ENCODE peak calls at places on chromosomes 4 and X, in seven cellular contexts. N is H9, U is mesendoderm, Q is IMR-90, D is mesenchymal stem cell, F is neuronal stem cell, A is H1. K is an unnamed sample. For H3K27me3, the result is how much of the 10 kb centered on the place peaks cover.

GRCh38 chrX:147848543-147849448 is 62.9 kb upstream of the FMR1 start:
- DNase-seq in N (no peak), U (peak), Q (no peak), D (no peak), F (no peak), A (no peak), K (no peak)

GRCh38 chr4:48635310-48635709 is 144.8 kb downstream of the FRYL start:
- DNase-seq in N (no peak), U (peak), Q (peak), D (peak), F (no peak), A (no peak), K (peak)

GRCh38 chr4:87058272-87059073 is 123.7 kb downstream of the AFF1 start:
- DNase-seq in N (peak), U (peak), Q (no peak), D (peak), F (no peak), A (no peak), K (peak)

GRCh38 chr4:88661724-88662123 is 35.9 kb downstream of the NAP1L5 start:
- DNase-seq in N (no peak), U (no peak), Q (peak), D (peak), F (no peak), A (no peak), K (no peak)

GRCh38 chrX:66046612-66047235 is 6.8 kb upstream of the VSIG4 start:
- DNase-seq in N (no peak), U (no peak), Q (no peak), D (no peak), F (no peak), A (no peak), K (no peak)

GRCh38 chrX:5113128-5113527 is 1115.5 kb downstream of the NLGN4X start:
- DNase-seq in N (no peak), U (peak), Q (no peak), D (peak), F (no peak), A (no peak), K (peak)

GRCh38 chr4:112234952-112235609 is 3.5 kb downstream of the AP1AR start:
- DNase-seq in N (peak), U (peak), Q (peak), D (peak), F (peak), A (no peak), K (peak)

GRCh38 chrX:78522601-78523000 is 136.5 kb downstream of the RTL3 start:
- DNase-seq in N (no peak), U (no peak), Q (no peak), D (no peak), F (no peak), A (no peak), K (no peak)

GRCh38 chr4:173797296-173797695 is 267.3 kb upstream of the HAND2 start:
- DNase-seq in N (no peak), U (no peak), Q (peak), D (no peak), F (no peak), A (no peak), K (no peak)

GRCh38 chr4:41878170-41878941 is 56.9 kb upstream of the TMEM33 start:
- DNase-seq in N (peak), U (no peak), Q (no peak), D (no peak), F (no peak), A (peak), K (no peak)
- H3K23ac ChIP-seq in N (no peak), U (no peak), Q (no peak), D (no peak), F (peak), A (no peak), K (no peak)

GRCh38 chrX:153074935-153075334 is 2.7 kb downstream of the PNMA6A start:
- DNase-seq in N (no peak), U (no peak), Q (no peak), D (no peak), F (no peak), A (no peak), K (no peak)

GRCh38 chrX:153075366-153075765 is 3.1 kb downstream of the PNMA6A start:
- DNase-seq in N (no peak), U (no peak), Q (no peak), D (no peak), F (no peak), A (no peak), K (no peak)

DNA sequence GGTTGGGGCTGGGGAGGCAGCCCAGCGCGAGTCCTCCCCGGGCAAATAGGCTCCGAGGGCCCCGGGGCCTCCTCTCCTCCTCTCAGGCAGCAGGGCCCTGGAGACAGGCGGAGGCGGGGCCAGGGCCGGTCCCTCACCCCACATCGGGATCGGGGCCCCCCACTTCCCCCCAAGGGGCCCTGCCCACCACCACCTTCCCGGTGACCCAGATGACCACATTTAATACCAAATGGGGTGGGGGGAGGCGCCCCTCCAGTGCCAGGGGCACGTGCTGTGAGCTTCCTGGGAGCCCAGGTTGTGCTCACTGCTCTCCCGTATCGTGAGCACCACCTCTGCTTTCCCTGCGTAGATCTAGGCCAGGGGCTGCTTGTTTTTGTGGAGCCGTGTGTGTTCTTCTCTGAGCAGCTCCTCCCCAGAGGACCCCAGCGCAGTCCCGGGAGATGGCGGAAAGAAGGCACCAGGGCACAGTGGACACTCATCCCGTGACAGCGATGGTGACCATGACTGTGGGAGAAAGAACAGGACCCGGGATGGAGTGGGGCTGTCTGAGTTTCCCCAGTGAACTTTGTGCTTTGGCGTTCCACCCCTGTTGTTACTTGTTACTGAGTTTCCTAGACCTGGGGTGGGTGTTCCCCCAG is 2.1 kb downstream of the PNMA6A start:
- DNase-seq in N (no peak), U (no peak), Q (no peak), D (no peak), F (no peak), A (no peak), K (no peak)
- H2AK5ac ChIP-seq in N (no peak), U (no peak), Q (no peak), D (no peak), F (no peak), A (no peak), K (no peak)

DNA sequence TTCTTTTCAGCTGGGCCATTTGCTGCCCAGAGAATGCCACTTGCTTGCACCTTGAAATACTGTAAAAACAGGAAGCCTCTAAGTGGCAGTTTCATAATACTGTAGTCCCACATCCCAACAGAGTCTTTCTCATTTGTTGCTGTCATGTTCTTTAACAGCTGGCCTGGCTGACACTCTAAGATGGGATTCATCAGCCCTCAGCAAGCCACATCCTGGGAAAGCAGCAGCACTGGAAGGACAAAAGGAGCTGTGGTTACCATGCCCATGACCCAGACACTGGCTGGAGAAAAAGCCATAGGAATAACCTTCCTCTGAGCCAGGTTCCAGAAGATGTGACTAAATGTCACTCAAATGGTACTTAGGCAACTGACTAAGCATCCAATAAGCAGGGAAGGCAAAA is 221.9 kb upstream of the MBNL3 start:
- DNase-seq in N (no peak), U (no peak), Q (no peak), D (peak), F (no peak), A (no peak), K (no peak)
- H3K27me3 ChIP-seq in N (under half), U (under half), Q (under half), D (under half), F (under half), A (under half), K (under half)

GRCh38 chr4:178320003-178320402 is 877.8 kb upstream of the AGA start:
- DNase-seq in N (no peak), U (no peak), Q (no peak), D (no peak), F (no peak), A (no peak), K (no peak)

DNA sequence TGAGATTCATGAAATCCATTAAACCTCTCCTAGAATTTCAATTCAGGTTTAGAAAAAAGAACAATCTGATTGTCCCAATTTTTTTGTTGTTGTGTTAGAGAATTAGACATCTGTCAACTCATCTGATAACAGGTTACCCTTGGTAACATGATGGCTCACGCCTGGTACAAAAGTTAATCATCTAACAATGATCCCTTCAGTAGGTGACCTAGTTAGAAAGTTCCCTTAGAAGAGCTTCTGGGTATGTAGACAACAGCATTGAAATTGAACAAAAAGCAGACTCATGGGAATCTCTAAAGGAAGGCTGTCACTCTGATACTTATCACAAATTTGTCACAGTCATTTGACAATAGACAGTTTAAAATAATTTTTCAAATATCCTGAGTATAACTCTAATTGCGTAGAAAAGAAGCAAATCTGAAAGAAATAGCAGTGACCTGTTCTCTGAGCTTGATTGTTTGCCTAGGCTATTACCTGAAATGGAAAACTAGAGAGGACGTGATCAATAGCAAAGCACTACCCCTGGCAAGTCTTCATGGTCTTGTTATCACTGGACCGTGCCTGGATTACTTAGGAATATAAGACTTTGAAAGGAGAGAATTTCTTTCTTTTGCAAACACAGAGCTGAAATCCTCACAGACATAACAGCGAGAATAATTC is 880.4 kb upstream of the AGA start:
- DNase-seq in N (no peak), U (no peak), Q (no peak), D (no peak), F (no peak), A (no peak), K (no peak)
- H3K23ac ChIP-seq in N (no peak), U (no peak), Q (no peak), D (no peak), F (no peak), A (no peak), K (no peak)

GRCh38 chr4:40216622-40217366 is 20.0 kb downstream of the RHOH start:
- DNase-seq in N (no peak), U (no peak), Q (no peak), D (no peak), F (no peak), A (no peak), K (no peak)
- H2AK5ac ChIP-seq in N (no peak), U (no peak), Q (no peak), D (no peak), F (no peak), A (no peak), K (no peak)

GRCh38 chr4:807792-808191 is 18.1 kb downstream of the CPLX1 start:
- DNase-seq in N (no peak), U (no peak), Q (no peak), D (no peak), F (no peak), A (no peak), K (no peak)

GRCh38 chr4:803884-804283 is 22.0 kb downstream of the CPLX1 start:
- DNase-seq in N (no peak), U (no peak), Q (no peak), D (no peak), F (no peak), A (no peak), K (no peak)

GRCh38 chr4:804804-805203 is 21.1 kb downstream of the CPLX1 start:
- DNase-seq in N (no peak), U (no peak), Q (no peak), D (no peak), F (no peak), A (no peak), K (no peak)

GRCh38 chr4:813900-814299 is 12.0 kb downstream of the CPLX1 start:
- DNase-seq in N (no peak), U (no peak), Q (no peak), D (no peak), F (no peak), A (peak), K (no peak)

DNA sequence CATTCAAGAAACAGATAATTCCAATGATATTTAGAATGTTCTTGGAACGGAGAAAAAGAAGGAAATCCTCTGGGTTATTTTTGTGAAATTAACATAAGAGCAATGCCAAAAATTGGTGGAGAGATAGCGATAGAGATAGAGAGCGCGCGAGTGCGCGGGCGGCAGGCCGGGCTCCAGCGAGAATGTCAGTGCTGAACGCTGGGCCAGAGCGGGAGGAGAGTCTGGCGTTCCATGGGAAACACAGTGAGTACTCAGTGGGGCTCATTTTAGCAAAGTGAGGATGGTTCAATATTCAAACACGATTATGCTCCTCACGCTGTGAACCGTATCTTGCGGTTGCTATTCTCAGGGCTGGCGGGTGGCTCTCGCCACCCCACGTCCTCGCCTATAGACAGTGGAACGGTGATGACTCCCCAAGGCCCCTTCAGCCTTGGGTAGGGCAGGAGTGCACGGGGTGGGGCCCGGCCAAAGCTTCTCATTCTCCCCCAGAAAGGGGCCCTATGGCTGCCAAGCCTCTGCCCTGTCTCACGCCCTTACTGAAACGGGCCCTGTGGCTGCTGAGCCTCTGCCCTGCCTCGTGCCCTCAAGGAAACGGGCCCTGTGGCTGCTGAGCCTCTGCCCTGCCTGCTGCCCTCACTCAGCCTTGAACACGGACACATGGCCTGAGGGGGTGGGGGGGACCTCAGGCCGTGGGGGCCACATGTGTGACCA is 16.9 kb downstream of the CPLX1 start:
- DNase-seq in N (no peak), U (no peak), Q (no peak), D (no peak), F (no peak), A (no peak), K (peak)
- H3K27me3 ChIP-seq in N (under half), U (under half), Q (under half), D (under half), F (under half), A (under half), K (under half)

GRCh38 chr4:10022346-10023049 is 1.2 kb upstream of the SLC2A9 start:
- DNase-seq in N (peak), U (no peak), Q (no peak), D (no peak), F (no peak), A (no peak), K (peak)

GRCh38 chr4:10023050-10023419 is 1.7 kb upstream of the SLC2A9 start:
- DNase-seq in N (peak), U (no peak), Q (no peak), D (no peak), F (no peak), A (no peak), K (no peak)

GRCh38 chr4:10020106-10020505 is 1.2 kb downstream of the SLC2A9 start:
- DNase-seq in N (no peak), U (no peak), Q (no peak), D (no peak), F (no peak), A (no peak), K (no peak)

GRCh38 chr4:10019521-10020051 is 1.7 kb downstream of the SLC2A9 start:
- DNase-seq in N (no peak), U (no peak), Q (no peak), D (no peak), F (no peak), A (no peak), K (peak)

DNA sequence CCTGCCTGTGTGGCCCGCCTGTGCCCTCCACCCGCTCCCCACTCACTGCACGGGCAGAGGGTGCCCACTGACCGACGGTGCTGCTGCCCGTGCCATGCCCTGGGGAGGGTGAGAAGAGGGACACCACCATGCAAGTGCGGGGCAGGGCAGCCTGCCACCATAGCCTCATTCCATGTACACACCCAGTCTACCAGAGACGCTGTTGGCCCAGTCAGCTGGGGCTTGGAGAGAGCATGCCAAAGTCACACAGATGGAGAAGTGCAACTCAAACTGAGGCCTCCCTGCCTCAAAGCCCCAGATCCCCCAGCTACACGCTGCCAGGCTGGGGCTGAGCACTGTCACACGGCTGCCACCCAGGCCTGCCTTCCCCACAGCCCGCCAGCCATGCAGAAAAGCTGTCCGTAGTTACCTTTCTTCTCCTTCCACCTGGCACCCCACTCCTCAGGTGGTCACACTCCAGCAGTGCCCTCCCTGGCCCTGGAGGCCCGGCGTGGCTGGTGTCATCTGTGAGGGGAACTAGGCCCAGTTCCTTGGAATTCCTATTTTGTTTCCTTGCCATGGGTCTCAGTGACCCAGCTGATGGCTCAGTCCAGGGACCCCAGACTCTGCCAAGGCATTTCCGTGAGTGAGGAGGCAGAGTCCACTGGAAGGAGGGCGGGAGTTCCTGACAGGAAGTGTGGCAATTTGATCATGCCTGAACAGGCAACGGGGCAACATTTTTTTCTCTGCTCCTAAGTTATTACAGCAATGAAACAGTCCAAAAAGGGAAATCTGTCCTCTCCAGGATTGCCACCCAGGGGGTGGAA is at the start of gene SLC2A9:
- DNase-seq in N (peak), U (no peak), Q (no peak), D (no peak), F (no peak), A (no peak), K (peak)
- H3K23ac ChIP-seq in N (no peak), U (no peak), Q (no peak), D (no peak), F (peak), A (no peak), K (no peak)

DNA sequence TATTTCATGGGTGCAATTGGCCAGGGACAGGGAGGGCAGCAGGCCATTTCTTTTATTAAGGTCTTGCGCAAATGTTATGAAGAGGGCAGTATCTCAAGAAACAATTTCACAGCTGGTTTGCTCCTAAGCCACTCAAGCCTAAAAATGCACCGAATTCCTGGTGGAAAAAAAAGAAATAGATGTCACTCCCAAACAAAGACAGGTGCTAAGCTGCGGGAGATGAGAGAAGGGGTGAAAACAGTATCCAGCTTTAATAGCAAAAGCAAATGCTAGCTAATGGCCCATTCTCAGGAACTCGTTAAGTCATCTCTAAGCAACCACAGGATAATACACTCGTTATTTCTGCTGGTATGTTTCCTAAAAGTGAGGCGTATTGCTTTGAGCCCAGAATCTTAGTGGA is 116.4 kb downstream of the ARX start:
- DNase-seq in N (no peak), U (no peak), Q (no peak), D (no peak), F (no peak), A (no peak), K (no peak)
- H2AK5ac ChIP-seq in N (no peak), U (no peak), Q (no peak), D (no peak), F (no peak), A (no peak), K (no peak)

GRCh38 chr4:82797591-82798081 is 960 bp downstream of the SCD5 start:
- DNase-seq in N (peak), U (peak), Q (peak), D (peak), F (no peak), A (peak), K (peak)
- H3K27me3 ChIP-seq in N (half or more), U (half or more), Q (under half), D (under half), F (under half), A (half or more), K (under half)

K was measured in trophoblast cell.